ENCODE peak calls at places on chromosomes 1 and 21, in six cellular contexts. T, N, C, K, A and Z are unnamed samples.
A peak's percentile ranks its signal among the peaks of the same experiment; 100 is the strongest.

GRCh38 chr1:204706838-204707509 is 21.4 kb upstream of the LRRN2 start:
- DNase-seq in N (no peak), A (no peak), K (no peak), T (no peak), C (no peak), Z (no peak)

GRCh38 chr1:200380589-200381021 is 29.2 kb downstream of the ZNF281 start:
- DNase-seq in T (no peak), A (no peak), K (no peak), N (no peak), C (no peak), Z (no peak)

GRCh38 chr1:86137458-86137857 is 19.1 kb downstream of the COL24A1 start:
- DNase-seq in N (no peak), C (peak; percentile 73), K (peak; percentile 63), T (peak; percentile 23), A (peak; percentile 98), Z (no peak)

GRCh38 chr1:156117414-156118174 is 3.1 kb downstream of the LMNA start:
- DNase-seq in A (no peak), T (peak; percentile 28), C (no peak), K (no peak), N (no peak), Z (no peak)

GRCh38 chr1:167447521-167448136 is 70.7 kb downstream of the CD247 start:
- DNase-seq in N (peak; percentile 66), C (no peak), T (no peak), K (no peak), A (no peak), Z (no peak)

GRCh38 chr1:62735491-62736171 is 47.4 kb upstream of the DOCK7 start:
- DNase-seq in C (peak; percentile 55), N (no peak), T (peak; percentile 67), K (peak; percentile 61), A (peak; percentile 67), Z (no peak)

GRCh38 chr1:35881850-35882273 is 1.1 kb upstream of the AGO1 start:
- DNase-seq in A (no peak), C (peak; percentile 24), K (peak; percentile 24), T (no peak), N (no peak), Z (no peak)

GRCh38 chr1:26785611-26786436 is 1.9 kb upstream of the PIGV start:
- DNase-seq in T (peak; percentile 45), C (peak; percentile 53), K (peak; percentile 54), A (peak; percentile 56), N (no peak), Z (no peak)

GRCh38 chr1:223843934-223844333 is 1.8 kb downstream of the TP53BP2 start:
- DNase-seq in C (no peak), K (no peak), T (no peak), A (no peak), N (no peak), Z (no peak)

GRCh38 chr1:21362096-21362495 is 71.8 kb upstream of the ECE1 start:
- DNase-seq in A (no peak), K (no peak), N (no peak), T (no peak), C (no peak), Z (no peak)

GRCh38 chr1:231040019-231040799 is at the start of gene FAM89A:
- DNase-seq in C (peak; percentile 60), T (peak; percentile 61), A (no peak), N (peak; percentile 74), K (no peak), Z (peak; percentile 65)

GRCh38 chr21:46159841-46160562 is 4.6 kb upstream of the FTCD start:
- DNase-seq in N (peak; percentile 42), K (no peak), A (no peak), C (no peak), T (no peak), Z (no peak)

GRCh38 chr1:180275726-180276125 is 45.7 kb downstream of the LHX4 start:
- DNase-seq in T (no peak), N (no peak), K (no peak), C (no peak), A (no peak), Z (no peak)

GRCh38 chr1:24961961-24962861 is 32.1 kb upstream of the RUNX3 start:
- DNase-seq in T (no peak), N (no peak), A (no peak), K (no peak), C (no peak), Z (no peak)

GRCh38 chr1:180525696-180526000 is 23.3 kb upstream of the ACBD6 start:
- DNase-seq in A (no peak), K (no peak), T (no peak), N (no peak), C (no peak), Z (no peak)

GRCh38 chr1:170221031-170221430 is 75.3 kb downstream of the NTMT2 start:
- DNase-seq in K (no peak), C (peak; percentile 85), A (no peak), T (peak; percentile 86), N (no peak), Z (no peak)

GRCh38 chr1:227896710-227897655 is 50.7 kb downstream of the WNT9A start:
- DNase-seq in N (peak; percentile 24), A (no peak), C (no peak), T (no peak), K (no peak), Z (peak; percentile 11)

DNA sequence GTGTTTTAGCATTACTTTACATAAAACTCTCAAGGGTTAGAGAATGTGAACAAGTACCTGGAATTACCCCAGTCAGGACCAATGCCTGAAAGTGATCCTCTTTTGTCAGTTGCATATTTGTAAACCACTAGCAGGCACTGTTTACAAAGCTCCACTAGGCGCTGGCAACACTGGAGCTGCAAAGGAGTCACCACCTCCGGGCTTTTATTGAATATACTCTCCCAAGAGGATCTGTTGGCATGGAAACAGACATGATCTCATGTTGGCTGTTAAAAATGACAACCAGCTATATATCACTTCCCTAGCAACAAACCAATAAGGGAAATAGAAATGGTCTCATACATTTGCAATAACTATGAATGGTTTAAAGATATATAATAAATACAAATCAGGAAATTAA is 116.0 kb downstream of the TTLL7 start:
- DNase-seq in T (peak; percentile 57), K (peak; percentile 77), C (peak; percentile 54), N (peak; percentile 46), A (peak; percentile 45), Z (no peak)
- TF ChIP-seq CTCF in T (peak; percentile 23), K (peak; percentile 46), C (peak; percentile 26), N (no peak), A (no peak), Z (no peak)

GRCh38 chr1:241531195-241532172 is 694 bp upstream of the KMO start:
- DNase-seq in N (no peak), A (peak; percentile 65), C (peak; percentile 81), T (peak; percentile 83), K (peak; percentile 88), Z (no peak)
- TF ChIP-seq CTCF in N (peak; percentile 68), A (peak; percentile 57), C (peak; percentile 51), T (peak; percentile 56), K (peak; percentile 50), Z (peak; percentile 84)

GRCh38 chr1:47002211-47002610 is 21.3 kb upstream of the CYP4X1 start:
- DNase-seq in T (no peak), K (peak; percentile 28), N (no peak), C (no peak), A (no peak), Z (no peak)
- TF ChIP-seq CTCF in T (no peak), K (peak; percentile 64), N (no peak), C (peak; percentile 27), A (peak; percentile 11), Z (no peak)

GRCh38 chr1:17912491-17912890 is 157.4 kb downstream of the ACTL8 start:
- DNase-seq in T (no peak), A (no peak), K (no peak), N (no peak), C (no peak), Z (no peak)

GRCh38 chr1:17908945-17909344 is 153.8 kb downstream of the ACTL8 start:
- DNase-seq in T (no peak), N (no peak), C (no peak), A (no peak), K (no peak), Z (no peak)

GRCh38 chr1:17911789-17912188 is 156.7 kb downstream of the ACTL8 start:
- DNase-seq in K (no peak), N (no peak), C (no peak), A (no peak), T (no peak), Z (no peak)

GRCh38 chr1:17913326-17914115 is 158.4 kb downstream of the ACTL8 start:
- DNase-seq in C (no peak), N (no peak), T (no peak), A (no peak), K (no peak), Z (no peak)

DNA sequence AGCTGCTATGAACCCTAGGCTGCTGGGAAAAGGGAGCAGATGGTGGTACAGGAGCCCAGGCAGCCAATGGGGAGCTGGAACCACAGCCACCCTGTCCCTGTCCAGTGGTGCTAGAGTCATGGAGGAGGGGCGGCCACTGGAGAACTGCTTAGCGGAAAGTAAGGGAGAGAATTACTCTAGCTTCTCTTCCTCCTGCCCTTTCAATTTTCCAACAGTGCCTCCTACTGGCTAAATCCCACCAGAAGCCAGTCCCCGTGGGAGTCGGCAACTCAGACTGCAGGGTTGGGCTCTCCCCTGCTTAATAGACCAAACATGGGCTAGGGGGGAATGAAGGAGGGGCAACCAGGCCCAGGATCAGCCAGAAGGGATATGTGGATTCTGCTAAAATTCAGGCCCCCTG is 154.5 kb downstream of the ACTL8 start:
- DNase-seq in T (peak; percentile 10), N (no peak), A (no peak), K (peak; percentile 61), C (peak; percentile 49), Z (no peak)
- TF ChIP-seq CTCF in T (peak; percentile 37), N (peak; percentile 16), A (peak; percentile 12), K (peak; percentile 77), C (peak; percentile 56), Z (no peak)